ENCODE peak calls at places on chromosomes 2 and 18, in ten cellular contexts. One of them, this sample, is unnamed.
A peak's percentile ranks its signal among the peaks of the same experiment; 100 is the strongest.

GRCh38 chr2:206160124-206160806 is 570 bp downstream of the EEF1B2 start:
- DNase-seq in gastrocnemius medialis: no peak
- DNase-seq in NCI-H2171 treated with DMSO at 0.1 percent for 48 hours: no peak
- DNase-seq in ureter: peak; percentile 70
- DNase-seq in HFF-Myc: no peak
- DNase-seq in NCI-H510A treated with DMSO at 0.1 percent for 48 hours: peak; percentile 64
- DNase-seq in stomach: peak; percentile 63
- DNase-seq in epithelial cell of esophagus: peak; percentile 64
- DNase-seq in foreskin fibroblast: peak; percentile 69
- DNase-seq in occipital lobe: no peak
- DNase-seq in this sample: no peak

GRCh38 chr2:168928113-168928823 is 27.2 kb downstream of the G6PC2 start:
- DNase-seq in gastrocnemius medialis: no peak
- DNase-seq in NCI-H2171 treated with DMSO at 0.1 percent for 48 hours: no peak
- DNase-seq in ureter: no peak
- DNase-seq in HFF-Myc: no peak
- DNase-seq in NCI-H510A treated with DMSO at 0.1 percent for 48 hours: no peak
- DNase-seq in stomach: no peak
- DNase-seq in epithelial cell of esophagus: no peak
- DNase-seq in foreskin fibroblast: no peak
- DNase-seq in occipital lobe: no peak
- DNase-seq in this sample: no peak

GRCh38 chr2:213411582-213412289 is 127.5 kb downstream of the SPAG16 start:
- DNase-seq in gastrocnemius medialis: no peak
- DNase-seq in NCI-H2171 treated with DMSO at 0.1 percent for 48 hours: no peak
- DNase-seq in ureter: no peak
- DNase-seq in HFF-Myc: no peak
- DNase-seq in NCI-H510A treated with DMSO at 0.1 percent for 48 hours: no peak
- DNase-seq in stomach: no peak
- DNase-seq in epithelial cell of esophagus: peak; percentile 88
- DNase-seq in foreskin fibroblast: no peak
- DNase-seq in occipital lobe: no peak
- DNase-seq in this sample: no peak

GRCh38 chr2:121103969-121104368 is 181.0 kb downstream of the TFCP2L1 start:
- DNase-seq in gastrocnemius medialis: no peak
- DNase-seq in NCI-H2171 treated with DMSO at 0.1 percent for 48 hours: no peak
- DNase-seq in ureter: no peak
- DNase-seq in HFF-Myc: no peak
- DNase-seq in NCI-H510A treated with DMSO at 0.1 percent for 48 hours: no peak
- DNase-seq in stomach: no peak
- DNase-seq in epithelial cell of esophagus: no peak
- DNase-seq in foreskin fibroblast: no peak
- DNase-seq in occipital lobe: no peak
- DNase-seq in this sample: no peak

GRCh38 chr2:128451636-128452411 is 133.2 kb upstream of the HS6ST1 start:
- DNase-seq in gastrocnemius medialis: no peak
- DNase-seq in NCI-H2171 treated with DMSO at 0.1 percent for 48 hours: no peak
- DNase-seq in ureter: peak; percentile 36
- DNase-seq in HFF-Myc: no peak
- DNase-seq in NCI-H510A treated with DMSO at 0.1 percent for 48 hours: no peak
- DNase-seq in stomach: peak; percentile 22
- DNase-seq in epithelial cell of esophagus: no peak
- DNase-seq in foreskin fibroblast: no peak
- DNase-seq in occipital lobe: no peak
- DNase-seq in this sample: no peak

GRCh38 chr18:41162191-41162590 is 792.8 kb upstream of the PIK3C3 start:
- DNase-seq in gastrocnemius medialis: no peak
- DNase-seq in NCI-H2171 treated with DMSO at 0.1 percent for 48 hours: no peak
- DNase-seq in ureter: no peak
- DNase-seq in HFF-Myc: no peak
- DNase-seq in NCI-H510A treated with DMSO at 0.1 percent for 48 hours: no peak
- DNase-seq in stomach: no peak
- DNase-seq in epithelial cell of esophagus: no peak
- DNase-seq in foreskin fibroblast: no peak
- DNase-seq in occipital lobe: no peak
- DNase-seq in this sample: no peak

GRCh38 chr2:72084584-72084976 is 63.1 kb downstream of the CYP26B1 start:
- DNase-seq in gastrocnemius medialis: no peak
- DNase-seq in NCI-H2171 treated with DMSO at 0.1 percent for 48 hours: no peak
- DNase-seq in ureter: no peak
- DNase-seq in HFF-Myc: no peak
- DNase-seq in NCI-H510A treated with DMSO at 0.1 percent for 48 hours: no peak
- DNase-seq in stomach: no peak
- DNase-seq in epithelial cell of esophagus: no peak
- DNase-seq in foreskin fibroblast: peak; percentile 18
- DNase-seq in occipital lobe: no peak
- DNase-seq in this sample: no peak

GRCh38 chr18:68733693-68734092 is 18.8 kb upstream of the TMX3 start:
- DNase-seq in gastrocnemius medialis: no peak
- DNase-seq in NCI-H2171 treated with DMSO at 0.1 percent for 48 hours: no peak
- DNase-seq in ureter: no peak
- DNase-seq in HFF-Myc: no peak
- DNase-seq in NCI-H510A treated with DMSO at 0.1 percent for 48 hours: peak; percentile 68
- DNase-seq in stomach: no peak
- DNase-seq in epithelial cell of esophagus: no peak
- DNase-seq in foreskin fibroblast: peak; percentile 29
- DNase-seq in occipital lobe: no peak
- DNase-seq in this sample: no peak

GRCh38 chr2:207937818-207938217 is 87.5 kb downstream of the PLEKHM3 start:
- DNase-seq in gastrocnemius medialis: no peak
- DNase-seq in NCI-H2171 treated with DMSO at 0.1 percent for 48 hours: no peak
- DNase-seq in ureter: no peak
- DNase-seq in HFF-Myc: no peak
- DNase-seq in NCI-H510A treated with DMSO at 0.1 percent for 48 hours: no peak
- DNase-seq in stomach: no peak
- DNase-seq in epithelial cell of esophagus: peak; percentile 14
- DNase-seq in foreskin fibroblast: no peak
- DNase-seq in occipital lobe: no peak
- DNase-seq in this sample: no peak

GRCh38 chr2:85326946-85327756 is 638 bp downstream of the TGOLN2 start:
- DNase-seq in gastrocnemius medialis: peak; percentile 31
- DNase-seq in NCI-H2171 treated with DMSO at 0.1 percent for 48 hours: no peak
- DNase-seq in ureter: peak; percentile 70
- DNase-seq in HFF-Myc: no peak
- DNase-seq in NCI-H510A treated with DMSO at 0.1 percent for 48 hours: peak; percentile 25
- DNase-seq in stomach: peak; percentile 50
- DNase-seq in epithelial cell of esophagus: peak; percentile 55
- DNase-seq in foreskin fibroblast: peak; percentile 69
- DNase-seq in occipital lobe: no peak
- DNase-seq in this sample: peak; percentile 77

GRCh38 chr2:233821196-233821595 is 33.1 kb downstream of the HJURP start:
- DNase-seq in gastrocnemius medialis: no peak
- DNase-seq in NCI-H2171 treated with DMSO at 0.1 percent for 48 hours: no peak
- DNase-seq in ureter: no peak
- DNase-seq in HFF-Myc: no peak
- DNase-seq in NCI-H510A treated with DMSO at 0.1 percent for 48 hours: no peak
- DNase-seq in stomach: no peak
- DNase-seq in epithelial cell of esophagus: no peak
- DNase-seq in foreskin fibroblast: no peak
- DNase-seq in occipital lobe: no peak
- DNase-seq in this sample: no peak

GRCh38 chr18:8293184-8293583 is 316.1 kb upstream of the RAB12 start:
- DNase-seq in gastrocnemius medialis: no peak
- DNase-seq in NCI-H2171 treated with DMSO at 0.1 percent for 48 hours: no peak
- DNase-seq in ureter: no peak
- DNase-seq in HFF-Myc: no peak
- DNase-seq in NCI-H510A treated with DMSO at 0.1 percent for 48 hours: no peak
- DNase-seq in stomach: no peak
- DNase-seq in epithelial cell of esophagus: no peak
- DNase-seq in foreskin fibroblast: no peak
- DNase-seq in occipital lobe: no peak
- DNase-seq in this sample: no peak

GRCh38 chr2:117856415-117857210 is 42.1 kb downstream of the DDX18 start:
- DNase-seq in gastrocnemius medialis: no peak
- DNase-seq in NCI-H2171 treated with DMSO at 0.1 percent for 48 hours: no peak
- DNase-seq in ureter: no peak
- DNase-seq in HFF-Myc: peak; percentile 74
- DNase-seq in NCI-H510A treated with DMSO at 0.1 percent for 48 hours: no peak
- DNase-seq in stomach: no peak
- DNase-seq in epithelial cell of esophagus: peak; percentile 89
- DNase-seq in foreskin fibroblast: peak; percentile 96
- DNase-seq in occipital lobe: no peak
- DNase-seq in this sample: no peak